ENCODE peak calls at places on chromosomes 16 and 17, in five cellular contexts. U, E, R, O and B are unnamed samples. For H3K9me3, the result is how much of the 10 kb centered on the place peaks cover.

GRCh38 chr17:78142113-78142861 is 3.9 kb upstream of the C17orf99 start:
- DNase-seq in U (peak), E (peak), R (no peak), O (peak), B (no peak)

GRCh38 chr16:12289175-12290063 is 312.9 kb downstream of the SNX29 start:
- DNase-seq in U (peak), E (no peak), R (no peak), O (no peak), B (peak)

GRCh38 chr16:46972971-46973456 is 460 bp downstream of the DNAJA2 start:
- DNase-seq in U (peak), E (peak), R (peak), O (peak), B (no peak)

GRCh38 chr16:54175169-54175551 is 111.4 kb downstream of the IRX3 start:
- DNase-seq in U (no peak), E (no peak), R (no peak), O (no peak), B (no peak)

GRCh38 chr16:57866529-57866918 is 64.2 kb upstream of the KIFC3 start:
- DNase-seq in U (no peak), E (no peak), R (no peak), O (no peak), B (no peak)

GRCh38 chr16:77273-77806 is 685 bp upstream of the MPG start:
- DNase-seq in U (peak), E (no peak), R (peak), O (no peak), B (peak)

GRCh38 chr17:77802811-77803220 is 155.7 kb upstream of the TNRC6C start:
- DNase-seq in U (no peak), E (no peak), R (peak), O (no peak), B (no peak)

GRCh38 chr16:50838885-50839284 is 97.0 kb downstream of the CYLD start:
- DNase-seq in U (no peak), E (no peak), R (peak), O (no peak), B (no peak)

GRCh38 chr16:57133101-57133500 is 40.7 kb downstream of the CPNE2 start:
- DNase-seq in U (no peak), E (no peak), R (no peak), O (no peak), B (no peak)

GRCh38 chr16:10983175-10983558 is 38.8 kb downstream of the CLEC16A start:
- DNase-seq in U (no peak), E (no peak), R (no peak), O (no peak), B (no peak)

GRCh38 chr16:47463771-47464624 is 2.9 kb downstream of the PHKB start:
- DNase-seq in U (no peak), E (peak), R (no peak), O (no peak), B (no peak)

GRCh38 chr16:27829975-27830374 is 233.5 kb downstream of the GSG1L start:
- DNase-seq in U (no peak), E (no peak), R (no peak), O (no peak), B (no peak)

GRCh38 chr16:22687031-22687530 is 126.9 kb upstream of the HS3ST2 start:
- DNase-seq in U (no peak), E (no peak), R (no peak), O (no peak), B (no peak)

GRCh38 chr17:49926886-49927285 is 42.1 kb upstream of the DLX4 start:
- DNase-seq in U (no peak), E (no peak), R (no peak), O (peak), B (no peak)

GRCh38 chr17:77498056-77498785 is 357.5 kb downstream of the SEC14L1 start:
- DNase-seq in U (no peak), E (no peak), R (no peak), O (no peak), B (no peak)

GRCh38 chr16:31868701-31869167 is 4.9 kb upstream of the ZNF267 start:
- DNase-seq in U (peak), E (peak), R (peak), O (peak), B (peak)

GRCh38 chr16:4529085-4530060 is 9.2 kb downstream of the CDIP1 start:
- DNase-seq in U (no peak), E (peak), R (peak), O (no peak), B (peak)

GRCh38 chr17:41655611-41656111 is 31.3 kb upstream of the KRT17 start:
- DNase-seq in U (no peak), E (peak), R (peak), O (no peak), B (no peak)

GRCh38 chr17:16417896-16418683 is 2.7 kb downstream of the TRPV2 start:
- DNase-seq in U (no peak), E (no peak), R (no peak), O (no peak), B (no peak)

GRCh38 chr17:7838291-7839075 is 4.5 kb downstream of the KDM6B start:
- DNase-seq in U (peak), E (no peak), R (no peak), O (peak), B (no peak)

GRCh38 chr16:17942067-17942466 is 394.5 kb downstream of the NPIPA8 start:
- DNase-seq in U (no peak), E (no peak), R (no peak), O (no peak), B (no peak)

GRCh38 chr17:63474174-63474913 is 2.5 kb upstream of the ACE start:
- DNase-seq in U (no peak), E (no peak), R (no peak), O (no peak), B (peak)

GRCh38 chr17:56011406-56012131 is 141.7 kb upstream of the ANKFN1 start:
- DNase-seq in U (no peak), E (no peak), R (no peak), O (no peak), B (no peak)

GRCh38 chr16:85936761-85937343 is 37.9 kb downstream of the IRF8 start:
- DNase-seq in U (no peak), E (no peak), R (no peak), O (no peak), B (no peak)

GRCh38 chr17:11488407-11488806 is 109.9 kb upstream of the DNAH9 start:
- DNase-seq in U (no peak), E (no peak), R (no peak), O (no peak), B (no peak)

GRCh38 chr16:2295056-2295798 is 27.3 kb upstream of the RNPS1 start:
- DNase-seq in U (no peak), E (no peak), R (no peak), O (no peak), B (no peak)

GRCh38 chr16:3317315-3317999 is 12.2 kb downstream of the ZNF75A start:
- DNase-seq in U (no peak), E (no peak), R (no peak), O (no peak), B (peak)

GRCh38 chr16:3327514-3327913 is 22.2 kb downstream of the ZNF75A start:
- DNase-seq in U (no peak), E (no peak), R (no peak), O (peak), B (no peak)

DNA sequence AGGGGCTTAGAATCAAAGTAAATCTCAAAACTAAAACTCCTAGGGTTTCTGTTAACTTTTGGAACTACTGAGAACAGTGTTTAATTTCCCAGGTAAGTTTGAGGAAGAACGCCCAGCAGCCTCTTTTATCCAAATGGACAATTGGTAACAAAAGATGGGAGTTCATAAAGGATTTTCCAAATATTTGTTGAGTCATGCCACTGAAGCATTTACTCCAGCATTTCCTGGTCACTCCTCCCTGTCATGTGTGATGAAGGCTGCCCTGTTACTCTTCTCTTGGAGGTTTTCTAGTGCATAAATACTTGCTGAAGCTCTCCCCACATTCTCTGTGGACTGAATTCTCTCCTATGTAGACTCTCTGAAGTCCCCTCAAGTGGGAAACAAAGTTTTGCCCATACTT is 16.5 kb downstream of the ZNF75A start:
- DNase-seq in U (peak), E (no peak), R (no peak), O (no peak), B (no peak)
- H3K9me3 ChIP-seq in U (under half), E (under half), R (half or more), O (under half), B (under half)

GRCh38 chr16:89455692-89456091 is 34.7 kb downstream of the ANKRD11 start:
- DNase-seq in U (no peak), E (no peak), R (no peak), O (no peak), B (no peak)
- H3K4me2 ChIP-seq in U (no peak), E (no peak), R (no peak), O (no peak), B (no peak)

GRCh38 chr17:82946081-82946480 is 106.3 kb upstream of the ZNF750 start:
- DNase-seq in U (no peak), E (no peak), R (no peak), O (no peak), B (no peak)

GRCh38 chr17:82943339-82943738 is 103.5 kb upstream of the ZNF750 start:
- DNase-seq in U (no peak), E (no peak), R (no peak), O (no peak), B (no peak)

GRCh38 chr17:82947051-82947991 is 107.5 kb upstream of the ZNF750 start:
- DNase-seq in U (no peak), E (no peak), R (no peak), O (no peak), B (no peak)

GRCh38 chr17:82943751-82944150 is 103.9 kb upstream of the ZNF750 start:
- DNase-seq in U (no peak), E (no peak), R (no peak), O (no peak), B (no peak)

DNA sequence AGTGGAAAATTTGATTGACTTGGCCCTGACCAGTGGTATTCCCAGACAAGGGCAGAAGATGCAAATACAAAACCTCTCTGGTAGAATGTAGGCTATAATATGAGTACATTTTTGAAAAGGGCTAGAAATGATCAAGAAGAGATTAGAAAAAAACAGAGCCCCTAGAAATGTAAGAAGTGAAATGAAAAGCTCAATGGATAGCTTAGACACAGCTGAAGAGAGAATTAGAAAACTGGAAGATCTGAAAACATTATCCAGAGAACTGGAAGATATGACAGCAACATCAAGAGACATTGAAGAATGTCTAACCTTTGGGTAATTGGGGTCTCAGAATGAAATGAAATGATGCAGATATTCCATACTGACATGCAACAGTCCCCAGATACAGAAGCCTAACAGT is 105.2 kb upstream of the ZNF750 start:
- DNase-seq in U (no peak), E (no peak), R (no peak), O (no peak), B (no peak)
- H3K9me3 ChIP-seq in U (under half), E (under half), R (half or more), O (under half), B (under half)

DNA sequence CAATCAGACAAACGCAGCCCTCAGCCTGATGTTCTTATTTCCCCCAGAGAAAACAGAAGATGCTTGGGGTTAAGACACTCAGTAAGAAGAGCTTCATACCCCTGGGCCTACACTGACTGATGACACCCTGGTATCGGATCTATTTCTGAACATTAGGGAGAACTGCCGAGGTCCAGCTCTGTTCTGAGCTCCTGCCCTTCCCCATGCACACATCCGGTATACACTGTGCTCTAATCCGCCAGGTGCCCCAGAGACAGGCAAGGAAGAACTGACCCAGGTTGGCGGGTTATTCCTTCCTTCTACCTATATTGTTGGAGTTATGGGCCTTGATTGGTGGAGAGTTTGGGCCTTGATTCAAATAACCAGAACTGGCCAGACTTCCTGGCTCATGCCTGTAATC is 58.0 kb upstream of the TEKT3 start:
- DNase-seq in U (no peak), E (no peak), R (no peak), O (no peak), B (no peak)
- H3K4me2 ChIP-seq in U (no peak), E (no peak), R (no peak), O (no peak), B (no peak)

GRCh38 chr17:75830168-75831031 is 13.8 kb downstream of the UNC13D start:
- DNase-seq in U (no peak), E (no peak), R (peak), O (no peak), B (no peak)
- H3K9me3 ChIP-seq in U (under half), E (under half), R (under half), O (under half), B (under half)

GRCh38 chr16:74449470-74449869 is 28.2 kb upstream of the CLEC18B start:
- DNase-seq in U (no peak), E (peak), R (no peak), O (no peak), B (no peak)

GRCh38 chr16:74447578-74447977 is 26.3 kb upstream of the CLEC18B start:
- DNase-seq in U (no peak), E (no peak), R (no peak), O (no peak), B (peak)

GRCh38 chr16:74450236-74450635 is 29.0 kb upstream of the CLEC18B start:
- DNase-seq in U (no peak), E (no peak), R (no peak), O (no peak), B (no peak)

GRCh38 chr16:74446866-74447265 is 25.6 kb upstream of the CLEC18B start:
- DNase-seq in U (no peak), E (no peak), R (no peak), O (no peak), B (no peak)

GRCh38 chr16:74448990-74449389 is 27.7 kb upstream of the CLEC18B start:
- DNase-seq in U (no peak), E (peak), R (no peak), O (no peak), B (peak)
- H3K4me2 ChIP-seq in U (no peak), E (peak), R (no peak), O (no peak), B (peak)

DNA sequence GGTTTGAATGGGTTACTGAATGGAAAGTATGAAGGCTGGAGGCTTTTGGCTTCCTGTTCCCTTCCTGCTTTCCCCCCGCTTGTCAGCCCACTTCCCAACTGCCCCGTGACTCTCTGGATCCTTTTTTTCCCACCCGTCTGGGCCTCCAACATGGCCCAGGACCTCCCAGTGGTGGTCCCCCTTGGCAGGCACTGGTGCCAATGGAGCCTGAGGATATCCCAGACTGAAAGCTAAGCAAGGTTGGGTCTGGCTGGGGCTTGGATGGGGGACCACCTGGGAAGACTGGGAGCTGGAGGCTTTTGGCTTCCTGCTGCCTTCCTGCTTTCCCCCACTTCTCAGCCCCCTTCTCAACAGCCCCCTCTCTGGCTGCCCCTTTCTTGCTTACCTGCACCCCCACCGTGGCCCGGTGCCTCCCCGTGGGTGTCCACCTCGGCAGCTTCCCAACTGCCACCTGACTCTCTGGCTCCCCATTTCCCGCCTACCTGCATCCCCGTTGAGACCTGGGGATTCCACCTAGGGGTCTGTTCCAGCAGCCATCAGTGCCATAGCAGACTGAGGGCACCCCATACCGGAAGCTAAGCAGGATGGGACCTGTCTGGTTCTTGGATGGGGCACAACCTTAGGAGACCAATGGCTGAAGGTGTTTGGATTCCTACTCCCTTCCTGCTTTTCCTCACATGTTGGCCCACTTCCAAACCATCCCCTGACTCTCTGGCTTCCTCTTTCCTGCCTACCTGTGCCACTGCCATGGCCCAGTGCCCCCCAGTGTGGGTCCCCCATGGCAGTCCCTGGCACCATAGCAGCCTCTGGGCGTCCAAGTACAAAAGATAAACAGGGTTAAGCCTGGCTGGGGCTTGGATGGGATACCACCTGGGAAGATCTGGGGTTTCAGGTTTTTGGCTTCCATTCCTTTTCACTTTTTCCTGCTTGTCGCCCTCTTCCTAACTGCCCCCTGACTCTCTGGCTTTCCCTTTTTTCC is 2295.3 kb downstream of the TP53TG3F start:
- DNase-seq in U (no peak), E (no peak), R (no peak), O (peak), B (no peak)
- H3K9me3 ChIP-seq in U (half or more), E (under half), R (half or more), O (under half), B (under half)

DNA sequence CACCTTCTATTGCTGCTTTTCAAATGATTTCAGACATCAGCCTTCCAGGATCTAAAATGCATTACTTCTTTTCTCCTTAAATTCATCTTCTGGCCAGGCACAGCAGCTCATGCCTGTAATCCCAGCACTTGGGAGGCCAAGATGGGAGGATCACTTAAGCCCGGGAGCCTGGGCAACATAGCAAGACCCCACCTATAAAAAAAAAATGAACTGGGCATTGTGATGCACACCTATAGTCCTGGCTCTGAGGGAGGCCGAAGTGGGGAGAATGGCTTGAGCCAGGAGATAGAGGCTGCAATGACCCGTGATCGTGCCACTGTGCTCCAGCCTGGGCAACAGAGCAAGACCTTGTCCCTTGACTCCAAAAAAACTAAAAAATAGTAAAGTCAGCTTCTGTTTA is 208.5 kb downstream of the SPECC1 start:
- DNase-seq in U (no peak), E (no peak), R (no peak), O (no peak), B (no peak)
- H3K4me2 ChIP-seq in U (no peak), E (no peak), R (no peak), O (no peak), B (no peak)

GRCh38 chr16:80129791-80130190 is 411.0 kb upstream of the DYNLRB2 start:
- DNase-seq in U (no peak), E (no peak), R (no peak), O (no peak), B (no peak)
- H3K9me3 ChIP-seq in U (under half), E (under half), R (under half), O (under half), B (under half)

GRCh38 chr17:39116224-39116623 is 35.2 kb downstream of the PLXDC1 start:
- DNase-seq in U (no peak), E (no peak), R (no peak), O (no peak), B (no peak)

GRCh38 chr17:39114744-39115534 is 36.5 kb downstream of the PLXDC1 start:
- DNase-seq in U (no peak), E (no peak), R (no peak), O (no peak), B (no peak)

GRCh38 chr17:39123627-39124026 is 27.8 kb downstream of the PLXDC1 start:
- DNase-seq in U (no peak), E (no peak), R (no peak), O (no peak), B (no peak)

GRCh38 chr17:39122982-39123381 is 28.5 kb downstream of the PLXDC1 start:
- DNase-seq in U (no peak), E (no peak), R (no peak), O (no peak), B (no peak)

GRCh38 chr17:39118674-39119419 is 32.6 kb downstream of the PLXDC1 start:
- DNase-seq in U (no peak), E (no peak), R (no peak), O (no peak), B (no peak)
- H3K4me2 ChIP-seq in U (no peak), E (no peak), R (no peak), O (no peak), B (no peak)